ENCODE peak calls at places on chromosomes 7 and 10, in ten cellular contexts. R is Peyer's patch; J is lung; X is gastrocnemius medialis; O is esophagus squamous epithelium; Y is psoas muscle; S is endodermal cell; V is CD4-positive, alpha-beta T cell; G is heart right ventricle; Z is right atrium auricular region. D is an unnamed sample. For H3K27me3, the result is how much of the 10 kb centered on the place peaks cover.

GRCh38 chr10:95303535-95303934 is 12.7 kb upstream of the PDLIM1 start:
- DNase-seq in J (no peak), O (no peak), S (no peak), Y (no peak), G (no peak), X (no peak), R (peak), Z (no peak), V (no peak), D (no peak)

GRCh38 chr7:26843696-26844095 is 20.7 kb downstream of the SKAP2 start:
- DNase-seq in X (no peak), Z (no peak), G (no peak), R (no peak), O (no peak), J (no peak), V (no peak), S (no peak), Y (no peak), D (no peak)

GRCh38 chr7:44079221-44080021 is 2.9 kb downstream of the POLM start:
- DNase-seq in R (no peak), Y (no peak), X (no peak), Z (no peak), S (no peak), O (no peak), V (no peak), J (no peak), G (no peak), D (no peak)

GRCh38 chr10:77603529-77603927 is 34.1 kb downstream of the KCNMA1 start:
- DNase-seq in V (no peak), X (peak), R (peak), Z (no peak), Y (peak), O (no peak), S (peak), G (no peak), J (no peak), D (peak)

GRCh38 chr10:35659456-35659855 is 17.4 kb upstream of the FZD8 start:
- DNase-seq in V (no peak), R (no peak), J (no peak), X (no peak), G (no peak), Y (no peak), O (no peak), Z (no peak), S (peak), D (no peak)

GRCh38 chr10:123154943-123155505 is 822 bp downstream of the BUB3 start:
- DNase-seq in G (no peak), Z (no peak), X (no peak), Y (no peak), V (no peak), J (no peak), R (no peak), O (no peak), S (peak), D (peak)

GRCh38 chr7:98833022-98833421 is 36.8 kb downstream of the TMEM130 start:
- DNase-seq in X (no peak), O (no peak), Y (no peak), R (no peak), S (no peak), Z (no peak), V (no peak), G (no peak), J (no peak), D (no peak)

GRCh38 chr7:121832347-121832746 is 40.6 kb upstream of the PTPRZ1 start:
- DNase-seq in J (no peak), R (no peak), G (no peak), O (no peak), Z (no peak), S (no peak), X (no peak), Y (no peak), V (no peak), D (no peak)

GRCh38 chr7:133517766-133518165 is 264.9 kb downstream of the EXOC4 start:
- DNase-seq in Z (no peak), O (no peak), Y (no peak), V (no peak), X (no peak), R (no peak), S (no peak), G (no peak), J (no peak), D (no peak)

GRCh38 chr10:54469587-54470323 is 331.3 kb downstream of the PCDH15 start:
- DNase-seq in G (no peak), S (no peak), O (no peak), X (no peak), Y (no peak), Z (no peak), V (no peak), R (no peak), J (no peak), D (no peak)

GRCh38 chr10:91049961-91050360 is 129.1 kb upstream of the ANKRD1 start:
- DNase-seq in X (no peak), J (no peak), Z (no peak), S (no peak), G (no peak), R (no peak), O (no peak), Y (no peak), V (no peak), D (no peak)

GRCh38 chr7:3695602-3696001 is 394.6 kb downstream of the SDK1 start:
- DNase-seq in Z (no peak), Y (no peak), R (no peak), X (no peak), S (no peak), O (no peak), J (no peak), V (no peak), G (no peak), D (no peak)

GRCh38 chr10:34407227-34407626 is 407.9 kb downstream of the PARD3 start:
- DNase-seq in X (no peak), V (no peak), S (no peak), G (peak), Y (peak), O (no peak), J (no peak), Z (no peak), R (no peak), D (no peak)

GRCh38 chr10:34707656-34708055 is 107.4 kb downstream of the PARD3 start:
- DNase-seq in R (no peak), V (no peak), O (no peak), S (no peak), X (no peak), J (no peak), Y (no peak), G (no peak), Z (no peak), D (no peak)

GRCh38 chr10:126101744-126102143 is 205.4 kb downstream of the FANK1 start:
- DNase-seq in O (no peak), X (no peak), S (no peak), R (no peak), G (no peak), J (no peak), V (no peak), Z (peak), Y (no peak), D (no peak)

GRCh38 chr7:86786376-86786775 is 142.7 kb downstream of the GRM3 start:
- DNase-seq in R (no peak), V (no peak), X (no peak), Y (peak), Z (no peak), O (no peak), S (no peak), G (no peak), J (no peak), D (no peak)

GRCh38 chr10:114499630-114500190 is 95.4 kb upstream of the AFAP1L2 start:
- DNase-seq in Y (no peak), V (peak), S (no peak), G (no peak), X (no peak), Z (no peak), O (no peak), J (no peak), R (peak), D (no peak)

GRCh38 chr7:47255007-47255406 is 326.9 kb downstream of the TNS3 start:
- DNase-seq in J (no peak), O (no peak), Z (no peak), X (no peak), G (no peak), R (peak), Y (no peak), V (no peak), S (no peak), D (no peak)

GRCh38 chr7:22356855-22357310 is at the start of gene RAPGEF5:
- DNase-seq in X (no peak), V (no peak), S (peak), J (no peak), Z (no peak), R (peak), G (peak), O (no peak), Y (no peak), D (peak)

GRCh38 chr10:12455774-12456173 is 106.4 kb downstream of the CAMK1D start:
- DNase-seq in X (no peak), R (no peak), S (no peak), V (no peak), Z (no peak), Y (no peak), J (no peak), O (no peak), G (no peak), D (no peak)

GRCh38 chr10:113027574-113028392 is 77.7 kb downstream of the TCF7L2 start:
- DNase-seq in R (no peak), Z (no peak), G (no peak), Y (no peak), J (no peak), V (no peak), O (no peak), S (peak), X (no peak), D (peak)

GRCh38 chr7:41691286-41691966 is 11.5 kb downstream of the INHBA start:
- DNase-seq in G (no peak), O (no peak), J (no peak), V (no peak), Y (no peak), S (no peak), Z (no peak), X (no peak), R (no peak), D (no peak)

GRCh38 chr10:76133597-76134255 is 702.3 kb downstream of the LRMDA start:
- DNase-seq in R (no peak), G (no peak), V (no peak), S (no peak), O (no peak), Y (no peak), J (no peak), Z (no peak), X (no peak), D (peak)

GRCh38 chr7:144854839-144855424 is 19.1 kb upstream of the TPK1 start:
- DNase-seq in S (no peak), R (no peak), V (no peak), X (no peak), Y (no peak), Z (no peak), O (no peak), J (no peak), G (no peak), D (peak)

GRCh38 chr7:116231543-116232401 is 21.4 kb downstream of the TES start:
- DNase-seq in R (no peak), S (no peak), X (no peak), G (no peak), Y (no peak), O (no peak), Z (no peak), V (no peak), J (no peak), D (no peak)

GRCh38 chr7:92057375-92057774 is 76.9 kb downstream of the CYP51A1 start:
- DNase-seq in J (no peak), O (no peak), X (no peak), S (no peak), Z (no peak), G (no peak), R (peak), V (no peak), Y (no peak), D (no peak)

GRCh38 chr10:91803386-91804125 is 5.3 kb downstream of the TNKS2 start:
- DNase-seq in S (no peak), Z (no peak), J (no peak), Y (no peak), V (no peak), G (no peak), R (no peak), O (no peak), X (no peak), D (no peak)

GRCh38 chr10:3076138-3076537 is 8.8 kb downstream of the PFKP start:
- DNase-seq in G (no peak), V (no peak), O (no peak), Z (no peak), X (no peak), J (no peak), R (no peak), Y (no peak), S (no peak), D (no peak)

GRCh38 chr7:151005566-151005965 is 14.7 kb downstream of the NOS3 start:
- DNase-seq in S (no peak), J (no peak), V (no peak), X (no peak), O (no peak), Z (no peak), G (no peak), Y (no peak), R (no peak), D (no peak)

GRCh38 chr7:82131224-82131623 is 312.4 kb downstream of the CACNA2D1 start:
- DNase-seq in R (no peak), Z (no peak), G (no peak), J (no peak), Y (no peak), V (no peak), X (no peak), S (no peak), O (no peak), D (no peak)

GRCh38 chr10:107686095-107686494 is 521.6 kb upstream of the SORCS1 start:
- DNase-seq in S (no peak), R (peak), X (peak), G (no peak), J (no peak), V (no peak), Z (no peak), O (no peak), Y (no peak), D (no peak)

GRCh38 chr10:130936844-130937243 is 374.7 kb downstream of the TCERG1L start:
- DNase-seq in V (no peak), R (no peak), S (no peak), G (no peak), Y (no peak), Z (no peak), X (no peak), O (no peak), J (no peak), D (no peak)

GRCh38 chr10:4685495-4685894 is 140.5 kb upstream of the AKR1E2 start:
- DNase-seq in Y (no peak), R (no peak), Z (no peak), V (no peak), S (no peak), X (no peak), O (no peak), J (no peak), G (no peak), D (no peak)

GRCh38 chr10:4686644-4686996 is 139.4 kb upstream of the AKR1E2 start:
- DNase-seq in Z (no peak), J (no peak), R (no peak), X (no peak), V (no peak), Y (no peak), S (no peak), G (no peak), O (no peak), D (no peak)

GRCh38 chr10:4684434-4684833 is 141.6 kb upstream of the AKR1E2 start:
- DNase-seq in V (no peak), X (no peak), Z (no peak), Y (no peak), R (no peak), G (no peak), S (no peak), J (no peak), O (no peak), D (no peak)

GRCh38 chr10:4687397-4687796 is 138.6 kb upstream of the AKR1E2 start:
- DNase-seq in G (no peak), O (no peak), V (no peak), Z (no peak), Y (no peak), S (no peak), R (no peak), J (no peak), X (no peak), D (no peak)

DNA sequence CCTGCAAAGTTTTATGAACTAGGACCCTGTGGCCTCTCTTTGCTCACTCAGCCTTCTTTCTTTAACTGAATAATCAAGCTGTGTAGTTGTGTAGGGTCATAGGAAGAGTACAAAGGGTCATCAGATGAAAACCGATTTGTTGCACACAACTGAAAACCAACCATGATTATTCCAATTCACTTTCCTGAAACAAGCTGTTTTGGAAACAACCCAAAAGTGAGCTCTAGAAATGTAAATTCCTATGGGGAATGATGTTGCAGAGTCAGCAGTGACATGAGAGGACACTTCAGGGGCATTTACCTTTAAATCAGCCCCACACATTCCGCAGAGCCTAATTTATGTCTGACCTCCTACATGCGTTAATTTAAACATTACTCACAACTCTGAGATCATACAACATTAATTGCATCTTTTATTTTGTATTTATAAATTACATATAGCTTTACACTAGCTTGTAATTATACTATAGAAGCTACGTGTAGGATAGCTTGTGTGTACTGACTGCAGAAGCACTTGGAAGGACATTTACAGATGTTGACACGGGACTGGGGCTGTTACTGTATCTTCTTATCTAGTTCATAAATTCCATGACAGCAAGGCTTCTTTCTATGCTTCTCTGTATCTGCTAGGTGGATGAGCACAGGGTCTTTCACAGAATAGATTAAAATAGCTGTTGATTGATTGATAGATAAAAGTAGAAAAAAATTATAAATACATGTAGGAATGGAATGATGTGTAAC is 139.9 kb upstream of the AKR1E2 start:
- DNase-seq in Z (no peak), R (no peak), V (no peak), S (no peak), G (no peak), J (no peak), Y (no peak), O (no peak), X (no peak), D (no peak)
- H3K27ac ChIP-seq in Z (peak), R (no peak), V (no peak), S (no peak), G (peak), J (no peak), Y (peak), O (no peak), X (peak), D (no peak)

DNA sequence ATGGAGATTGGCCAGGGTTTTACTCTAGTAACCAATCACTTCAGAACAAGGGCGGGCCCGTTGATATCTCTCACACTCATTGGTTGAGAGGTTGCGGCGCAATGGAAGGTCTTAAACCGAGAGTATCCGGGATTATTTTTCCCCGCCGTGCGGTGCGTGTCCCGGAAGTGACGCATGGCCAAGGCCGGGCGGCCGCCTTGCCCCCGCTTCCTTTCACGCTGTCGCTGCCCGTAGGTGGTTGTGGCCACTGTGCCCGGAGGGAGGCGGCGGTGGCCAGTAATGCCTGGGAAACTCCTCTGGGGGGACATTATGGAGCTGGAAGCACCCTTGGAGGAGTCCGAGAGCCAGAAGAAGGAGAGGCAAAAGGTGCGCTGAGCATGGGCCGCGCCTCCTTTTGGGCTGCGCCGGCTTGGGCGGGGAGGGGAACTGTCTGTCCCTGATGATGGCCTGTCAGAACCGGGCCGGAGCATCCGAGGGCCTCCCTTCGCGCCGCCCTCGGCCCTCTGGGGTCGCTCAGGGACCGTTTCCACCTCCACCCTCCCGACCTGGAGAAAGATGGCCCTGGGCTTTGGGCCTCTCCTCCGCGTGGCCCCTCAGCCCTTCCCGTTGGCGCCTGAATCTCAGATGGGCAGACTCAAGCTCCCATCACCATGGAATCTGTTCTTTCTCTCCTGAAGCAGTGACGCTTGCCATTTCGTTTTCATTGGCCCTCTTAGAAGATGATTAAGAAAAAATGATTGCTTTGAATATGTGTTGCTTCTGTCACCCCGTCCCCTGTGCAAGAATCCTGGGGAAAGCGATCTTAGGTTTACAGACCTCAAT is at the start of gene DDX50:
- DNase-seq in S (peak), X (peak), R (peak), J (peak), G (peak), O (peak), V (peak), Y (peak), Z (peak), D (peak)
- TF ChIP-seq CTCF in S (peak), X (peak), R (no peak), J (no peak), G (no peak), O (peak), V (no peak), Y (peak), Z (peak), D (no peak)

GRCh38 chr10:93083743-93084539 is 10.2 kb downstream of the CYP26A1 start:
- DNase-seq in G (no peak), V (no peak), J (no peak), Z (no peak), R (no peak), X (no peak), O (no peak), Y (no peak), S (no peak), D (no peak)

GRCh38 chr10:93079663-93080349 is 6.1 kb downstream of the CYP26A1 start:
- DNase-seq in V (no peak), O (no peak), J (peak), G (no peak), Y (no peak), Z (peak), X (no peak), R (no peak), S (peak), D (no peak)

GRCh38 chr10:93080350-93081046 is 6.8 kb downstream of the CYP26A1 start:
- DNase-seq in S (peak), Y (no peak), V (peak), X (no peak), R (peak), G (peak), J (peak), Z (peak), O (no peak), D (peak)

GRCh38 chr10:93081296-93081695 is 7.6 kb downstream of the CYP26A1 start:
- DNase-seq in Y (no peak), J (no peak), V (no peak), Z (peak), X (no peak), O (no peak), R (no peak), S (no peak), G (no peak), D (no peak)

GRCh38 chr10:93081834-93082233 is 8.1 kb downstream of the CYP26A1 start:
- DNase-seq in G (no peak), X (no peak), J (no peak), Z (peak), O (no peak), R (no peak), V (no peak), Y (no peak), S (no peak), D (no peak)
- H3K27me3 ChIP-seq in G (half or more), X (under half), J (under half), Z (under half), O (under half), R (under half), V (under half), Y (under half), S (under half), D (under half)

DNA sequence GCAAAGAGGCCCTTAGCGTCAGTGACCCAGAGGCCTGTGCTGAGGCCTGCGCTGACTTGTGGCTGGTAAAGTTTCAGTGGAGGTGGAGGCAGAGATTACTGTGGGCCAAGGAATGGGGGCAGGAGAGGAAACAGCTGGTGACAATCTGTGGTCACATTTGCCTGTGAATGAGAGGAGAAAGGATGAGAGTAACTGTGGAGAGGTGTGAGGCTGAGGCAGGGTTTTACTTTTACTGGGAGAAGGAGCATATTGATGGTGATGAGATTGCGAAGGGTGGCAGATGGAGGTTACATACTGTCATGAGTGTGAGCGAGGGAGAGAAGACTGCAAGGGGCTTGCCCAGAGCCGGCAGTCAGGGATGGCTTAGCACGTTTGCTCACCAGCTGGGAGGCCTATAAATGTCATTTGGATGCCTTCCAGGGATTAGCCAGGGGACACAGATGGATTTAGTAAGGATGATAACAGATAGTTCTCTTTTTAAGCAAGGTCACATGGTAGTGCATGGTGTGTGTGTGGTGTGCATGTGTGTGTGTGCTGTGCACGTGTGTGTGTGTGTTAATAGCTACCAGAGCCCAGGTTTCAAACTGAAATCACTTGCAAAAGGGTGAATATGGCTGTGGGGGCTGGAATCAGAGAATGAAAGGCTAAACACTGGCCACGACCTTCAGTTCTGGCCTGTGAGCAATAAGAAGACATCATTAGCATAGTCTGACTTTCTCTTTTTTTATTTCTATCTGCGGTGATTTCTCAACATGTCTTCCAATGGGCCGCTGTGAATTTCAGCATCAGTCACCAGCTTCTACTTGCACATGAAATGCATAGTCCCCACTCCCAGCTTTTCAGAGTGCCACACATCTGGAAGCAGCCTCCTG is 291.5 kb upstream of the ZNF32 start:
- DNase-seq in Z (peak), X (no peak), S (peak), O (no peak), V (no peak), J (peak), Y (no peak), G (no peak), R (no peak), D (peak)
- H3K27ac ChIP-seq in Z (no peak), X (no peak), S (no peak), O (no peak), V (no peak), J (no peak), Y (no peak), G (no peak), R (no peak), D (peak)

D was measured in WERI-Rb-1.